ENCODE peak calls at places on chromosomes 13 and 19, in nine cellular contexts. Z is A549, C is WTC11, U is endodermal cell, S is OCI-LY7, K is stomach, A is heart left ventricle, G is GM12865, M is choroid plexus epithelial cell. W is an unnamed sample.

GRCh38 chr13:108734676-108735075 is 105.3 kb downstream of the MYO16 start:
- DNase-seq in Z (peak; percentile 61), C (peak; percentile 32), U (peak; percentile 76), S (no peak), K (no peak), A (no peak), G (no peak), M (no peak), W (no peak)

GRCh38 chr19:1773173-1773572 is 19.9 kb downstream of the ONECUT3 start:
- DNase-seq in Z (no peak), C (no peak), U (no peak), S (no peak), K (no peak), A (no peak), G (no peak), M (peak; percentile 28), W (peak; percentile 94)

GRCh38 chr13:110320645-110321044 is 13.6 kb downstream of the COL4A2 start:
- DNase-seq in Z (no peak), C (no peak), U (no peak), S (no peak), K (no peak), A (no peak), G (no peak), M (no peak), W (no peak)

GRCh38 chr13:42836930-42837329 is 55.5 kb downstream of the FAM216B start:
- DNase-seq in Z (peak; percentile 9), C (no peak), U (peak; percentile 65), S (no peak), K (no peak), A (no peak), G (no peak), M (peak; percentile 91), W (peak; percentile 27)

GRCh38 chr19:19490247-19490968 is 24.9 kb downstream of the TSSK6 start:
- DNase-seq in Z (peak; percentile 74), C (peak; percentile 82), U (peak; percentile 93), S (peak; percentile 86), K (peak; percentile 79), A (peak; percentile 72), G (peak; percentile 89), M (peak; percentile 91), W (peak; percentile 83)

GRCh38 chr13:30998548-30999140 is 66.2 kb downstream of the TEX26 start:
- DNase-seq in Z (no peak), C (no peak), U (peak; percentile 19), S (no peak), K (no peak), A (no peak), G (no peak), M (peak; percentile 69), W (peak; percentile 61)

GRCh38 chr13:94617389-94618000 is 15.8 kb downstream of the GPR180 start:
- DNase-seq in Z (no peak), C (no peak), U (peak; percentile 49), S (peak; percentile 34), K (no peak), A (no peak), G (peak; percentile 34), M (peak; percentile 48), W (no peak)

GRCh38 chr19:39448271-39448670 is 2.9 kb downstream of the SUPT5H start:
- DNase-seq in Z (no peak), C (no peak), U (no peak), S (peak; percentile 76), K (no peak), A (no peak), G (peak; percentile 73), M (peak; percentile 30), W (peak; percentile 64)

GRCh38 chr13:83773961-83774360 is 108.3 kb downstream of the SLITRK1 start:
- DNase-seq in Z (no peak), C (no peak), U (no peak), S (no peak), K (no peak), A (no peak), G (no peak), M (peak; percentile 61), W (no peak)

GRCh38 chr13:74215420-74215819 is 81.2 kb upstream of the KLF12 start:
- DNase-seq in Z (no peak), C (no peak), U (no peak), S (no peak), K (no peak), A (no peak), G (no peak), M (no peak), W (no peak)

GRCh38 chr13:75170321-75170720 is 311.6 kb downstream of the TBC1D4 start:
- DNase-seq in Z (no peak), C (no peak), U (no peak), S (no peak), K (no peak), A (no peak), G (no peak), M (no peak), W (no peak)

GRCh38 chr19:20005741-20006140 is 33.6 kb downstream of the ZNF682 start:
- DNase-seq in Z (no peak), C (no peak), U (no peak), S (no peak), K (no peak), A (no peak), G (no peak), M (no peak), W (no peak)

GRCh38 chr13:99969934-99970760 is 1.4 kb downstream of the ZIC5 start:
- DNase-seq in Z (peak; percentile 83), C (peak; percentile 81), U (peak; percentile 94), S (no peak), K (no peak), A (no peak), G (peak; percentile 23), M (peak; percentile 72), W (no peak)

GRCh38 chr13:57857945-57858344 is 226.4 kb downstream of the PCDH17 start:
- DNase-seq in Z (no peak), C (no peak), U (no peak), S (no peak), K (no peak), A (no peak), G (no peak), M (no peak), W (no peak)

GRCh38 chr19:17869114-17869608 is 2.6 kb upstream of the SLC5A5 start:
- DNase-seq in Z (no peak), C (peak; percentile 58), U (peak; percentile 82), S (no peak), K (no peak), A (no peak), G (no peak), M (no peak), W (no peak)

GRCh38 chr19:47272448-47273312 is 2.0 kb upstream of the INAFM1 start:
- DNase-seq in Z (no peak), C (no peak), U (peak; percentile 72), S (no peak), K (peak; percentile 38), A (no peak), G (no peak), M (peak; percentile 77), W (no peak)

DNA sequence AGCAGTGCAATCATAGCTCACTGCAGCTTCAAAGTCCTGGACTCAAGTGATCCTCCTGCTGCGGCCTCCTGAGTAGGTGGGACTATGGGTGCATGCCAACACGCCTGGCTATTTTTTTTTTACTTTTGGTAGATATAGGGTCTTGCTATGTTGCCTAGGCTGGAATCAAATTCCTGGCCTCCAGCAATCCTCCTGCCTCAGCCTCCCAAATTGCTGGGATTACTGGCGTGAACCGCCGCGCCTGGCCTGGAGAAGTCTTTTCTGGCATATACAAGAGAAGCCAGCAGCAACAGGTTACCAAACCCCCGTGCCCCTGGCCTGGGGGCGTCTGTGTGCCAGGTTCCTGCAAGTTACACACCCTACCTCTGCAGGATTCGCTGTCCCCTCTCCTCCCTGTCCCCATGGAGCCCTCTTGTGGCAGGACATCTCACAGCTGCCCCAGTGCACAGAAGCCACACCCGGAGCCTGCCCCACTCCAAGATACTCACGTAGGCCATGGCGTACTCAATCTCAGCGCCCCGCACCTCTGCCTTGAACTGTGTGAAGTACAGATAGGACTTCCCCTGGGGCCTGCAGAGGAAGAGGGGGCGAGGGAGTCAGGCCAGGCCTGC is 9.9 kb downstream of the MYDGF start:
- DNase-seq in Z (peak; percentile 50), C (peak; percentile 72), U (peak; percentile 92), S (peak; percentile 36), K (peak; percentile 45), A (no peak), G (no peak), M (no peak), W (peak; percentile 29)
- TF ChIP-seq CTCF in Z (peak; percentile 25), C (no peak), U (peak; percentile 67), S (peak; percentile 61), K (peak; percentile 17), A (peak; percentile 42), G (peak; percentile 26), M (peak; percentile 32), W (peak; percentile 42)

DNA sequence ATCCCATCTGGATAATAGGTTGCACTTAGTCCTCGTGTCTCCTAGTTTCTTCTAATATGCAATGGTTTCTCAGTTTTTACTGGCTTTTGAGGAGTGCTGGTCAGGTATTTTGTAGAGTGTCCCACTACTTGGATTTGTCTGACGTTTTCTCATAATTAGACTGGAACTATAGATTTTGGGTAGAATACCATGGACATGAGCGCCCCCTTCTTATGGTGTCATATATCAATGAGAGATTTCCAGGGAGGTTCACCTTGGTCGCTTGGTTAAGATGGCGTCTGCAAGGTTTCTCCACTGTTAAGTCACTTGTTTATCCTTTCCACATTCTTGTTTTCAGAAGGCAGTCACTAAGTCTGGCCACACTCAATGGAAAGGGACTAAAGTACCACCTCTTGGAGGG is 6.7 kb downstream of the SOHLH2 start:
- DNase-seq in Z (no peak), C (no peak), U (no peak), S (no peak), K (no peak), A (no peak), G (no peak), M (no peak), W (no peak)
- TF ChIP-seq CTCF in Z (no peak), C (no peak), U (peak; percentile 24), S (peak; percentile 34), K (no peak), A (peak; percentile 26), G (no peak), M (no peak), W (no peak)

GRCh38 chr13:59176775-59177174 is 987.0 kb downstream of the DIAPH3 start:
- DNase-seq in Z (peak; percentile 5), C (no peak), U (peak; percentile 49), S (peak; percentile 14), K (no peak), A (no peak), G (peak; percentile 3), M (no peak), W (no peak)
- TF ChIP-seq CTCF in Z (no peak), C (peak; percentile 42), U (peak; percentile 66), S (peak; percentile 67), K (no peak), A (no peak), G (peak; percentile 26), M (peak; percentile 14), W (no peak)

DNA sequence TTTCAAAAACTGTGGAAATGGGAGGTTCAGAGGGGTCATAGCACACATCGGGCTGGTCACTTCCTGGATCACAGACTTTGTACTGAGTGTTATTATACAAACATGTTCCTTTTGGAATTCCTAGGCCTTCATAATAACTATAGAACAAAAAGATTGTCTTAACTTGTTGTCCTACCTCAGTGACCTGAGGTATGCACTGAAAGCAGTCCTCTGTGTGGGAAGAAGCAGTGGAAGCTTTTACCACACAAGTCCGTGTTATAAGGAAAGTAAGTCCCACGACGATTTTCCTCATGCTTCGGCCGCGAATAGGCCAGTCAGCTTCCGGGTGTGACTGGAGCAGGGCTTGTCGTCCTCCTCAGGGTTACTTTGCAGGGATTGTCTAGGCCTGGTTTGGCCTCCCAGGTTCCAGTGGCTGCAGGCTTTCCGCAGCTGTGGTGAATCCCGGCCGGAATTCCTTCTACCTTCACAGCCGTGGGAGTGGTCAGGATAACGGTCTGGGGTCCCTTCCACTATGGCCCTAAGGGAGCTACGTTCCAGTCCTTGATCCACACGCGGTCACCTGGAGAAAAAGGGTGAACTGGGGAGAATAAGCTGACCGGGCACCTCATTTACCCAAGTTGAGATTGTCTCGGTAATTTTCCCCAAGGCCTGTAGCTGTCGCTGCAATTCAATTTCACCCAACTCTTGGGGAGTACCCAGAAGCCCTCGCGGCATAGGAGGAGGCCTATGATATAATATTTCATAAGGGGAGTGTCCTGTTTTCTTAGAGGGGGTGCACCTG is 16.0 kb downstream of the NAPSA start:
- DNase-seq in Z (no peak), C (no peak), U (no peak), S (peak; percentile 85), K (no peak), A (no peak), G (no peak), M (no peak), W (no peak)
- TF ChIP-seq CTCF in Z (no peak), C (no peak), U (peak; percentile 18), S (peak; percentile 79), K (no peak), A (no peak), G (no peak), M (peak; percentile 10), W (no peak)